ENCODE peak calls at places on chromosome X, in four cellular contexts. D is smooth muscle cell of the brain vasculature, A is psoas muscle, F is MG63. K is an unnamed sample.

GRCh38 chrX:153456161-153456560 is 10.3 kb upstream of the TREX2 start:
- DNase-seq in D (no peak), A (peak), F (no peak), K (no peak)

GRCh38 chrX:102627640-102628039 is 23.6 kb upstream of the GPRASP1 start:
- DNase-seq in D (no peak), A (no peak), F (no peak), K (no peak)

GRCh38 chrX:67544281-67544680 is 460 bp downstream of the AR start:
- DNase-seq in D (no peak), A (peak), F (peak), K (no peak)

GRCh38 chrX:108270280-108270679 is 167.9 kb downstream of the COL4A6 start:
- DNase-seq in D (no peak), A (no peak), F (no peak), K (no peak)

GRCh38 chrX:66633541-66633940 is 5.3 kb downstream of the EDA2R start:
- DNase-seq in D (no peak), A (no peak), F (peak), K (no peak)

GRCh38 chrX:154358829-154359228 is 15.6 kb downstream of the FLNA start:
- DNase-seq in D (no peak), A (no peak), F (no peak), K (no peak)

GRCh38 chrX:108304210-108304609 is 134.0 kb downstream of the COL4A6 start:
- DNase-seq in D (no peak), A (no peak), F (no peak), K (no peak)

GRCh38 chrX:96440941-96441340 is 243.7 kb upstream of the DIAPH2 start:
- DNase-seq in D (no peak), A (no peak), F (no peak), K (no peak)

GRCh38 chrX:37824491-37825224 is 22.7 kb downstream of the DYNLT3 start:
- DNase-seq in D (no peak), A (no peak), F (no peak), K (no peak)

GRCh38 chrX:81377329-81377728 is 175.4 kb downstream of the SH3BGRL start:
- DNase-seq in D (peak), A (no peak), F (no peak), K (no peak)

GRCh38 chrX:68822641-68823410 is 6.0 kb upstream of the EFNB1 start:
- DNase-seq in D (no peak), A (peak), F (peak), K (no peak)

GRCh38 chrX:154653048-154653401 is 354 bp downstream of the CTAG2 start:
- DNase-seq in D (no peak), A (no peak), F (no peak), K (no peak)

GRCh38 chrX:129654652-129655546 is at the start of gene APLN:
- DNase-seq in D (no peak), A (peak), F (peak), K (peak)

GRCh38 chrX:1657367-1658082 is 42.7 kb downstream of the ASMT start:
- DNase-seq in D (no peak), A (no peak), F (peak), K (peak)

GRCh38 chrX:153499258-153499657 is 4.5 kb downstream of the BGN start:
- DNase-seq in D (no peak), A (no peak), F (peak), K (no peak)

GRCh38 chrX:13345037-13345436 is 25.2 kb upstream of the ATXN3L start:
- DNase-seq in D (no peak), A (no peak), F (no peak), K (no peak)

GRCh38 chrX:148381603-148382002 is 118.8 kb upstream of the AFF2 start:
- DNase-seq in D (no peak), A (no peak), F (no peak), K (no peak)

GRCh38 chrX:96929036-96929435 is 45.3 kb downstream of the RPA4 start:
- DNase-seq in D (no peak), A (no peak), F (no peak), K (no peak)

GRCh38 chrX:146581981-146582712 is 227.4 kb upstream of the CXorf51B start:
- DNase-seq in D (no peak), A (no peak), F (no peak), K (no peak)

GRCh38 chrX:32483534-32484136 is 727.7 kb downstream of the DMD start:
- DNase-seq in D (no peak), A (no peak), F (no peak), K (no peak)

GRCh38 chrX:149630681-149631292 is 805 bp downstream of the TMEM185A start:
- DNase-seq in D (no peak), A (no peak), F (peak), K (no peak)

GRCh38 chrX:115948018-115948923 is 222.3 kb upstream of the AGTR2 start:
- DNase-seq in D (no peak), A (no peak), F (no peak), K (no peak)

GRCh38 chrX:109732319-109732779 is 708 bp downstream of the ACSL4 start:
- DNase-seq in D (no peak), A (no peak), F (peak), K (peak)

GRCh38 chrX:42128020-42128419 is 204.7 kb upstream of the CASK start:
- DNase-seq in D (no peak), A (no peak), F (no peak), K (no peak)

GRCh38 chrX:102714994-102715393 is 2.7 kb downstream of the GPRASP2 start:
- DNase-seq in D (no peak), A (no peak), F (no peak), K (no peak)

GRCh38 chrX:109716431-109717028 is 16.5 kb downstream of the ACSL4 start:
- DNase-seq in D (no peak), A (no peak), F (no peak), K (no peak)

GRCh38 chrX:23736030-23736429 is 7.0 kb downstream of the ACOT9 start:
- DNase-seq in D (no peak), A (no peak), F (no peak), K (no peak)

GRCh38 chrX:103254171-103254824 is 657 bp downstream of the TCEAL8 start:
- DNase-seq in D (no peak), A (peak), F (peak), K (no peak)

GRCh38 chrX:925094-925493 is 287.4 kb downstream of the CRLF2 start:
- DNase-seq in D (no peak), A (no peak), F (no peak), K (no peak)

GRCh38 chrX:56026816-56027215 is 205.3 kb upstream of the KLF8 start:
- DNase-seq in D (no peak), A (no peak), F (no peak), K (no peak)